ENCODE peak calls at places on chromosome 19, in nine cellular contexts. O is breast epithelium, G is tibial nerve, T is ovary, A is GM12878, H is A549, E is suprapubic skin, M is adrenal gland, P is body of pancreas. B is an unnamed sample.

GRCh38 chr19:31164666-31165265 is 184.5 kb downstream of the TSHZ3 start:
- DNase-seq in O (no peak), G (no peak), T (no peak), A (no peak), H (no peak), E (no peak), M (no peak), P (no peak), B (no peak)

GRCh38 chr19:3389876-3390361 is 23.5 kb downstream of the NFIC start:
- DNase-seq in O (no peak), G (no peak), T (no peak), A (no peak), H (no peak), E (no peak), M (no peak), P (peak; percentile 60), B (no peak)

GRCh38 chr19:44904426-44904994 is 1.1 kb upstream of the APOE start:
- DNase-seq in O (no peak), G (no peak), T (no peak), A (no peak), H (peak; percentile 35), E (no peak), M (peak; percentile 86), P (no peak), B (no peak)

GRCh38 chr19:2922987-2923386 is 21.8 kb downstream of the ZNF77 start:
- DNase-seq in O (no peak), G (no peak), T (no peak), A (no peak), H (no peak), E (no peak), M (no peak), P (peak; percentile 61), B (no peak)

GRCh38 chr19:784541-784940 is 12.7 kb upstream of the PTBP1 start:
- DNase-seq in O (no peak), G (no peak), T (no peak), A (no peak), H (peak; percentile 61), E (no peak), M (no peak), P (no peak), B (no peak)

GRCh38 chr19:17455711-17456123 is 5.0 kb downstream of the NXNL1 start:
- DNase-seq in O (no peak), G (no peak), T (no peak), A (no peak), H (no peak), E (no peak), M (no peak), P (no peak), B (no peak)

GRCh38 chr19:58397533-58398037 is 2.1 kb downstream of the RNF225 start:
- DNase-seq in O (no peak), G (no peak), T (no peak), A (no peak), H (no peak), E (no peak), M (no peak), P (no peak), B (no peak)

GRCh38 chr19:44576843-44577565 is 36.4 kb upstream of the IGSF23 start:
- DNase-seq in O (no peak), G (no peak), T (no peak), A (no peak), H (peak; percentile 81), E (no peak), M (peak; percentile 54), P (peak; percentile 60), B (no peak)

GRCh38 chr19:5351731-5352228 is 11.2 kb upstream of the PTPRS start:
- DNase-seq in O (no peak), G (no peak), T (no peak), A (no peak), H (no peak), E (no peak), M (no peak), P (no peak), B (no peak)

GRCh38 chr19:32063601-32064000 is 281.8 kb upstream of the ZNF507 start:
- DNase-seq in O (no peak), G (no peak), T (no peak), A (no peak), H (no peak), E (no peak), M (no peak), P (no peak), B (peak; percentile 57)

DNA sequence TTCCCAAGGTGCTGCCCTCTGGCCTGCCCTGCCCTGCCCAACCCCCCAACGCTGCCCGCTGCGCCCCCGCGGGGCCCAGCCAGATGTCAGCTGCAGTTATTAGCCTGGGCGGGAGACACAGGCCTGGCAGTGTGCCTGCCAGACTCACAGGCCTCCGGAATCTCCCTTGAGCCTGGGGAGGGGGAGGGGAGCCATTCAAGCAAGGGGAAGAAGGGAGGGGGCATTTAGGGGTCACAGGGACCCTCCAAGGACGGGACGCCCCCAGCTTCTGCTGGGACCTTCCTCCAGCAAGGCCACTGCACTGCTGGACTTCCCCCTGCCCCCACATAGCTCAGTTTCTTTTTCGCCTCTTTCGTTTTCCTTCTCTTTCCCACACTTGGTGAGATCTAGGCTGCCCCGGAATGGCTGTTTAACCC is 2.6 kb upstream of the JUNB start:
- DNase-seq in O (no peak), G (peak; percentile 79), T (peak; percentile 90), A (peak; percentile 84), H (peak; percentile 89), E (peak; percentile 90), M (peak; percentile 92), P (peak; percentile 80), B (peak; percentile 94)
- H3K4me3 ChIP-seq in O (peak overlapping the region; percentile 95), G (peak overlapping the region; percentile 61), T (peak overlapping the region; percentile 80), A (peak overlapping the region; percentile 90), H (peak overlapping the region; percentile 92), E (peak overlapping the region; percentile 88), M (peak overlapping the region; percentile 1), P (no peak overlapping the region), B (peak overlapping the region; percentile 92)

GRCh38 chr19:55690769-55691545 is 15.9 kb downstream of the EPN1 start:
- DNase-seq in O (peak; percentile 31), G (no peak), T (peak; percentile 27), A (no peak), H (no peak), E (peak; percentile 33), M (no peak), P (no peak), B (no peak)

GRCh38 chr19:55693336-55693974 is 18.4 kb downstream of the EPN1 start:
- DNase-seq in O (peak; percentile 28), G (no peak), T (peak; percentile 36), A (no peak), H (no peak), E (no peak), M (no peak), P (no peak), B (peak; percentile 14)

GRCh38 chr19:55692681-55693081 is 17.7 kb downstream of the EPN1 start:
- DNase-seq in O (peak; percentile 48), G (no peak), T (peak; percentile 31), A (no peak), H (no peak), E (no peak), M (no peak), P (no peak), B (no peak)

GRCh38 chr19:55690109-55690768 is 15.2 kb downstream of the EPN1 start:
- DNase-seq in O (peak; percentile 49), G (no peak), T (peak; percentile 30), A (no peak), H (no peak), E (peak; percentile 50), M (no peak), P (no peak), B (peak; percentile 15)

DNA sequence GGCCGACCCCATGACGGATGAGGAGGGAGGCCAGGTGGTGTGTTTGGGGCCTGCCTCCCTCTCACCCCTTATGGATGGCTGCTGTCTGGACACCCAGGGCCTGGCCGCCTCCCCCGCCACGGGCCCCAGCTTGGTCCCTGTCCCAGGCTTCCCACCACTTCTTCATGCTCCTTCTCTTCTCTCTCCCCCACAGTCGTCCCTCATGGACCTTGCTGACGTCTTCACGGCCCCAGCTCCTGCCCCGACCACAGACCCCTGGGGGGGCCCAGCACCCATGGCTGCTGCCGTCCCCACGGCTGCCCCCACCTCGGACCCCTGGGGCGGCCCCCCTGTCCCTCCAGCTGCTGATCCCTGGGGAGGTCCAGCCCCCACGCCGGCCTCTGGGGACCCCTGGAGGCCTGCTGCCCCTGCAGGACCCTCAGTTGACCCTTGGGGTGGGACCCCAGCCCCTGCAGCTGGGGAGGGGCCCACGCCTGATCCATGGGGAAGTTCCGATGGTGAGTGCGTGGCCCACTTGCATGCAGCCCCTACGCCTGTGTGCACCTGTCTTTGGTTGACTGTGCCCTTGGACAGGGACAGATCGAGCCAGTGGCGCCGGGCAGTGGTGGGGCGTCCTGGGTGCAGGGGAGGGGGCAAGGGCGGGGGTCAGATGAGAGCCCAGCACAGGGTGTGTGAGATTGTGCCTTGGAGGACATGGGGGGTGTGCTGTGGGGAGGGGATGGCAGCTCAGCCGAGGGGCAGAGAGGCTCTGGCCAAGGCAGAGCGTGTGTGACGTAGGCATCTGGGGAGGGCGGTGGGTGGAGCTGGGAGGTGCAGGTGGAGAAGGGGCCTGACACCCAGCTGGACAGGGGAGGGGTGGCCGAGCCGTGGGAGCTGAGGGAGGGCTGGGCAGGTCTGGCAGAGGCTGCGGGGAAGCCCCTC is 16.8 kb downstream of the EPN1 start:
- DNase-seq in O (peak; percentile 38), G (no peak), T (peak; percentile 31), A (no peak), H (no peak), E (peak; percentile 51), M (no peak), P (no peak), B (peak; percentile 21)
- TF ChIP-seq POLR2A in O (no peak), G (no peak), T (no peak), A (peak; percentile 41), H (no peak), E (no peak), M (no peak), P (no peak), B (no peak)

GRCh38 chr19:36246006-36246391 is 31.1 kb downstream of the ZNF146 start:
- DNase-seq in O (no peak), G (no peak), T (no peak), A (no peak), H (no peak), E (no peak), M (no peak), P (no peak), B (no peak)
- H3K4me3 ChIP-seq in O (peak overlapping the region; percentile 62), G (peak overlapping the region; percentile 32), T (peak overlapping the region; percentile 23), A (no peak overlapping the region), H (no peak overlapping the region), E (peak overlapping the region; percentile 40), M (no peak overlapping the region), P (no peak overlapping the region), B (peak overlapping the region; percentile 61)

GRCh38 chr19:50790365-50790825 is at the start of gene ACP4:
- DNase-seq in O (no peak), G (no peak), T (no peak), A (no peak), H (no peak), E (no peak), M (no peak), P (no peak), B (no peak)
- TF ChIP-seq POLR2A in O (no peak), G (no peak), T (no peak), A (peak; percentile 45), H (no peak), E (no peak), M (no peak), P (no peak), B (no peak)

GRCh38 chr19:18475004-18475453 is 37.1 kb upstream of the ISYNA1 start:
- DNase-seq in O (no peak), G (no peak), T (no peak), A (no peak), H (no peak), E (no peak), M (no peak), P (no peak), B (no peak)
- H3K4me3 ChIP-seq in O (no peak overlapping the region), G (no peak overlapping the region), T (no peak overlapping the region), A (no peak overlapping the region), H (no peak overlapping the region), E (no peak overlapping the region), M (no peak overlapping the region), P (no peak overlapping the region), B (no peak overlapping the region)

B was measured in heart left ventricle.